ENCODE peak calls at places on chromosomes 4 and X, in seven cellular contexts. O is substantia nigra; V is NCI-H1105; P is Ammon's horn; E is cardiac septum; I is stimulated activated CD8-positive, alpha-beta memory T cell treated with anti-CD3 and anti-CD28 coated beads, Interleukin-2, amount 100 ng/mL, for 48 hours; G is GM12891. C is an unnamed sample.

GRCh38 chr4:125428832-125429231 is 114.1 kb downstream of the FAT4 start:
- DNase-seq in P (no peak), I (no peak), E (no peak), O (no peak), G (no peak), V (no peak), C (no peak)

GRCh38 chr4:75916091-75916661 is 13.9 kb upstream of the PPEF2 start:
- DNase-seq in V (no peak), P (peak), G (peak), E (no peak), O (no peak), I (no peak), C (peak)

GRCh38 chrX:129239371-129239770 is 283.9 kb downstream of the SMARCA1 start:
- DNase-seq in P (no peak), V (no peak), I (no peak), O (no peak), G (no peak), E (no peak), C (peak)

GRCh38 chrX:13194291-13195103 is 125.4 kb downstream of the ATXN3L start:
- DNase-seq in P (no peak), G (no peak), I (no peak), O (no peak), E (no peak), V (peak), C (peak)

GRCh38 chrX:48003367-48003757 is 427 bp downstream of the ZNF182 start:
- DNase-seq in G (peak), I (no peak), V (no peak), E (no peak), O (no peak), P (peak), C (no peak)

GRCh38 chr4:173332963-173333657 is 1.0 kb downstream of the HMGB2 start:
- DNase-seq in I (peak), V (no peak), P (no peak), G (no peak), O (no peak), E (no peak), C (peak)

GRCh38 chr4:38368612-38369011 is 295.4 kb upstream of the KLF3 start:
- DNase-seq in O (no peak), P (no peak), E (no peak), I (no peak), G (no peak), V (no peak), C (peak)

GRCh38 chrX:147565239-147565638 is 346.5 kb upstream of the FMR1 start:
- DNase-seq in G (no peak), E (no peak), P (no peak), O (no peak), I (no peak), V (no peak), C (peak)

GRCh38 chr4:138996090-138996489 is 19.5 kb upstream of the NOCT start:
- DNase-seq in V (no peak), E (no peak), O (no peak), I (no peak), G (no peak), P (no peak), C (no peak)

C was measured in A172.